ENCODE peak calls at places on chromosomes 2 and 18, in nine cellular contexts. C is left ventricle myocardium inferior; J is iPS-NIHi11; A is central memory CD4-positive, alpha-beta T cell; H is activated CD4-positive, alpha-beta T cell treated with anti-CD3 and anti-CD28 coated beads for 48 hours; V is GM13976; G is nephron progenitor cell; T is GM19239; O is HTR-8/SVneo. Y is an unnamed sample.
A peak's percentile ranks its signal among the peaks of the same experiment; 100 is the strongest.

GRCh38 chr2:225735844-225736243 is 336.3 kb downstream of the NYAP2 start:
- DNase-seq in A (no peak), C (no peak), H (no peak), O (peak; percentile 62), G (no peak), J (no peak), T (no peak), V (no peak), Y (no peak)

GRCh38 chr2:10141736-10142639 is 19.4 kb downstream of the RRM2 start:
- DNase-seq in A (peak; percentile 49), G (peak; percentile 36), T (no peak), J (peak; percentile 81), V (peak; percentile 76), O (no peak), H (peak; percentile 51), C (no peak), Y (peak; percentile 58)

GRCh38 chr2:16429431-16429830 is 236.2 kb downstream of the CYRIA start:
- DNase-seq in A (no peak), C (no peak), O (no peak), V (no peak), T (no peak), H (no peak), J (no peak), G (no peak), Y (no peak)

GRCh38 chr18:47930086-47930843 is at the start of gene SMAD2:
- DNase-seq in A (peak; percentile 66), T (no peak), C (peak; percentile 82), G (peak; percentile 79), H (peak; percentile 84), J (peak; percentile 81), V (peak; percentile 80), O (peak; percentile 37), Y (peak; percentile 47)

GRCh38 chr2:74091391-74091790 is 56.3 kb downstream of the BOLA3 start:
- DNase-seq in V (no peak), A (no peak), T (no peak), O (no peak), H (no peak), C (no peak), J (no peak), G (no peak), Y (no peak)

GRCh38 chr2:112877423-112877822 is 33.5 kb upstream of the IL37 start:
- DNase-seq in J (no peak), G (no peak), H (no peak), A (no peak), C (no peak), O (peak; percentile 26), V (no peak), T (no peak), Y (no peak)

GRCh38 chr2:53768233-53768542 is 584 bp downstream of the CHAC2 start:
- DNase-seq in C (no peak), H (no peak), T (no peak), V (no peak), J (no peak), O (peak; percentile 56), G (peak; percentile 44), A (no peak), Y (no peak)

GRCh38 chr2:183079335-183079775 is 808 bp downstream of the DUSP19 start:
- DNase-seq in G (no peak), A (no peak), V (no peak), T (no peak), C (no peak), J (no peak), H (no peak), O (no peak), Y (no peak)

GRCh38 chr2:1499033-1499795 is 86.0 kb downstream of the TPO start:
- DNase-seq in T (no peak), J (no peak), C (no peak), G (no peak), O (no peak), V (no peak), H (no peak), A (no peak), Y (no peak)

GRCh38 chr2:233034-233433 is 30.8 kb downstream of the SH3YL1 start:
- DNase-seq in V (no peak), H (no peak), G (no peak), J (peak; percentile 69), O (no peak), T (no peak), A (no peak), C (no peak), Y (no peak)

GRCh38 chr2:9556121-9556869 is 665 bp upstream of the ADAM17 start:
- DNase-seq in T (no peak), O (no peak), H (peak; percentile 41), J (no peak), C (no peak), V (no peak), A (peak; percentile 6), G (no peak), Y (no peak)

GRCh38 chr18:31072175-31072574 is 29.6 kb upstream of the DSC3 start:
- DNase-seq in G (no peak), V (no peak), J (no peak), C (no peak), H (no peak), T (no peak), A (no peak), O (no peak), Y (no peak)

GRCh38 chr2:44707945-44708645 is 233.4 kb upstream of the SIX3 start:
- DNase-seq in O (no peak), T (no peak), C (no peak), J (peak; percentile 47), A (no peak), V (no peak), G (no peak), H (no peak), Y (peak; percentile 56)

GRCh38 chr2:16154061-16154460 is 213.7 kb downstream of the MYCN start:
- DNase-seq in T (no peak), A (no peak), G (no peak), V (no peak), C (no peak), O (no peak), J (no peak), H (no peak), Y (no peak)

GRCh38 chr2:182615036-182615435 is 101.0 kb upstream of the DNAJC10 start:
- DNase-seq in H (no peak), G (no peak), J (no peak), C (no peak), V (no peak), A (no peak), T (no peak), O (no peak), Y (no peak)

GRCh38 chr2:85939136-85939535 is 50.3 kb upstream of the ST3GAL5 start:
- DNase-seq in O (no peak), V (no peak), C (no peak), J (no peak), H (no peak), T (no peak), G (no peak), A (no peak), Y (no peak)

GRCh38 chr2:151853070-151853758 is 25.0 kb upstream of the ARL5A start:
- DNase-seq in H (no peak), J (no peak), A (no peak), O (no peak), C (no peak), T (no peak), G (no peak), V (no peak), Y (no peak)

GRCh38 chr2:7108792-7109557 is 191.8 kb downstream of the RNF144A start:
- DNase-seq in A (no peak), T (no peak), G (no peak), O (no peak), H (no peak), J (no peak), V (no peak), C (no peak), Y (no peak)

GRCh38 chr2:239260546-239261327 is 140.1 kb downstream of the HDAC4 start:
- DNase-seq in A (no peak), O (no peak), V (no peak), C (no peak), G (no peak), J (no peak), H (no peak), T (no peak), Y (no peak)

GRCh38 chr18:904135-905090 is at the start of gene ADCYAP1:
- DNase-seq in V (peak; percentile 32), H (peak; percentile 21), J (peak; percentile 62), O (no peak), G (peak; percentile 58), C (no peak), T (peak; percentile 13), A (no peak), Y (no peak)

GRCh38 chr2:180690611-180691010 is 289.8 kb upstream of the UBE2E3 start:
- DNase-seq in J (no peak), H (no peak), V (no peak), O (no peak), G (no peak), C (no peak), A (no peak), T (no peak), Y (no peak)

GRCh38 chr2:199459286-199460100 is 1.8 kb upstream of the SATB2 start:
- DNase-seq in C (peak; percentile 95), J (peak; percentile 64), G (peak; percentile 89), V (peak; percentile 58), T (no peak), H (peak; percentile 79), O (no peak), A (peak; percentile 45), Y (peak; percentile 50)

GRCh38 chr2:218284106-218284811 is 8.0 kb downstream of the TMBIM1 start:
- DNase-seq in J (no peak), G (no peak), H (peak; percentile 73), C (no peak), A (peak; percentile 47), O (no peak), T (peak; percentile 84), V (peak; percentile 79), Y (no peak)

GRCh38 chr2:219252084-219252483 is 959 bp upstream of the TUBA4B start:
- DNase-seq in C (no peak), J (no peak), G (no peak), V (no peak), H (peak; percentile 46), T (no peak), A (peak; percentile 18), O (no peak), Y (no peak)